ENCODE peak calls at places on chromosome 21, in five cellular contexts. S is IMR-90, R is neural progenitor cell, M is GM23338, K is astrocyte. G is an unnamed sample.

GRCh38 chr21:41604583-41605041 is 96.7 kb upstream of the TMPRSS2 start:
- DNase-seq in S (peak; percentile 7), K (no peak), M (peak; percentile 49), R (peak; percentile 27), G (no peak)

GRCh38 chr21:39593522-39593921 is 19.2 kb upstream of the B3GALT5 start:
- DNase-seq in S (no peak), M (no peak), R (no peak), K (no peak), G (peak; percentile 22)

GRCh38 chr21:27035791-27036190 is 68.9 kb upstream of the ADAMTS5 start:
- DNase-seq in M (no peak), S (no peak), R (no peak), K (no peak), G (no peak)

GRCh38 chr21:45336870-45337269 is 49.2 kb upstream of the POFUT2 start:
- DNase-seq in M (peak; percentile 65), R (peak; percentile 43), K (peak; percentile 47), S (peak; percentile 33), G (no peak)

GRCh38 chr21:39715804-39716397 is 29.1 kb upstream of the IGSF5 start:
- DNase-seq in R (peak; percentile 72), M (peak; percentile 81), K (no peak), S (peak; percentile 32), G (peak; percentile 21)

GRCh38 chr21:16279658-16280581 is 550.1 kb downstream of the USP25 start:
- DNase-seq in K (peak; percentile 71), R (peak; percentile 77), S (peak; percentile 10), M (peak; percentile 62), G (peak; percentile 55)

GRCh38 chr21:45080639-45081414 is 6.4 kb downstream of the ADARB1 start:
- DNase-seq in S (peak; percentile 66), M (no peak), K (peak; percentile 33), R (no peak), G (peak; percentile 52)

GRCh38 chr21:41283211-41283818 is 33.3 kb upstream of the FAM3B start:
- DNase-seq in K (peak; percentile 63), R (peak; percentile 81), S (peak; percentile 87), M (peak; percentile 85), G (peak; percentile 72)

GRCh38 chr21:15080504-15080903 is 15.7 kb upstream of the NRIP1 start:
- DNase-seq in M (no peak), R (no peak), S (no peak), K (no peak), G (no peak)

GRCh38 chr21:45870421-45870820 is 111.1 kb upstream of the COL6A1 start:
- DNase-seq in M (no peak), S (no peak), K (no peak), R (no peak), G (no peak)

GRCh38 chr21:41147096-41147978 is 20.6 kb upstream of the BACE2 start:
- DNase-seq in R (peak; percentile 56), M (no peak), K (no peak), S (no peak), G (no peak)

GRCh38 chr21:34592120-34592561 is 22.8 kb downstream of the RCAN1 start:
- DNase-seq in S (peak; percentile 48), R (no peak), K (peak; percentile 36), M (no peak), G (peak; percentile 69)

GRCh38 chr21:36135391-36136094 is 664 bp downstream of the CBR3 start:
- DNase-seq in R (peak; percentile 66), S (peak; percentile 83), M (peak; percentile 83), K (peak; percentile 72), G (peak; percentile 80)

GRCh38 chr21:37405629-37406028 is 39.1 kb downstream of the DYRK1A start:
- DNase-seq in M (no peak), R (no peak), S (no peak), K (no peak), G (no peak)

GRCh38 chr21:43346551-43346950 is 80.4 kb downstream of the SIK1 start:
- DNase-seq in K (no peak), S (no peak), R (no peak), M (no peak), G (no peak)
- H2AFZ ChIP-seq in K (peak overlapping the region; percentile 41), S (peak overlapping the region; percentile 89), R (no peak overlapping the region), M (no peak overlapping the region), G (no peak overlapping the region)

GRCh38 chr21:32147041-32147440 is 131.8 kb downstream of the MIS18A start:
- DNase-seq in R (no peak), M (no peak), S (no peak), K (peak; percentile 0), G (no peak)
- H2AFZ ChIP-seq in R (no peak overlapping the region), M (no peak overlapping the region), S (no peak overlapping the region), K (no peak overlapping the region), G (no peak overlapping the region)

GRCh38 chr21:20270365-20271055 is 727.7 kb upstream of the NCAM2 start:
- DNase-seq in K (no peak), S (no peak), M (no peak), R (no peak), G (no peak)
- H2AFZ ChIP-seq in K (no peak overlapping the region), S (no peak overlapping the region), M (no peak overlapping the region), R (no peak overlapping the region), G (no peak overlapping the region)

DNA sequence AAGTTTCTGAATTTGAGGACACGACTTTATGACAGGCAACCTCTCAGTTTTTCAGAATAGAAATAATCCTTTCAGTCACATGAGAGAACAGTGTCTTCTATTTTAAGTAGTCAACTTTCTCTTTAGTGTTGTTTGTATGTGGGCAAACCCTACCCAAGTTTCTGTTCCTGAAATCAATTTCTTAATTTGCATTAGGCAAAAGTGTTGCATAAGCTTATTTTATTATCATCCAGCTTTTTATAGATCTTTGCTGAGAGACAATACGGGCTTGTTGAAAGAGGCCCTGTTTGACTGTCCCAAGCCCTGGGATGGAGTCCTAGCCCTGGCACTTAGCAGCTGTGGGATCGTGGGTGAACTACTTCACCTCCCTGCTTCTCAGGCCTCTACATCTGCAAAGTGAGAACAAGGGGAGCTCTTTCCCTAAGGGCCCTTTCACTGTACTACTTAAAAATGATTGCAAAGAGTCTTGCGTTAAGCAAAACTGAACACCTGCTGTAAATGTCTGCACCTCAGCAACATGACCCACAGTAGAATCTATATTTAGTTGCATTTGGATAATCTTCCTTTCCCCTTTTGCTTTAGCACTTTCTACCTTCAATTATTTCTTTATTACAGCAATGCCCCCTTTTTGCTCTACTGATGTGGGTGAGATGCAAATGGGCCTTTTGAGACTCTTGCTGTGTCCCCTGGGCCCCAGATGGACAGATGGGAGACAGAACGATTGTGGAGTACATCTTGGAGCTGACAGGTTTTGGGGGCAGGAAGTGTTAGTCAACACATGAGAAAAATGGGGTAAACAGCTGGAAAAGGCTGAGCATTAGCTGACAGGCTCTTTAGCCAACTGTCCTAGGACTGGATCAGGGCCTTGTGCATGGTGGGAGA is 41.0 kb upstream of the SCAF4 start:
- DNase-seq in K (no peak), R (no peak), M (no peak), S (no peak), G (no peak)
- H2AFZ ChIP-seq in K (no peak overlapping the region), R (no peak overlapping the region), M (peak overlapping the region; percentile 14), S (no peak overlapping the region), G (no peak overlapping the region)

GRCh38 chr21:38434913-38435533 is 63.3 kb downstream of the ERG start:
- DNase-seq in K (peak; percentile 82), M (no peak), R (no peak), S (peak; percentile 34), G (peak; percentile 32)
- H2AFZ ChIP-seq in K (peak overlapping the region; percentile 28), M (no peak overlapping the region), R (no peak overlapping the region), S (no peak overlapping the region), G (peak overlapping the region; percentile 42)

DNA sequence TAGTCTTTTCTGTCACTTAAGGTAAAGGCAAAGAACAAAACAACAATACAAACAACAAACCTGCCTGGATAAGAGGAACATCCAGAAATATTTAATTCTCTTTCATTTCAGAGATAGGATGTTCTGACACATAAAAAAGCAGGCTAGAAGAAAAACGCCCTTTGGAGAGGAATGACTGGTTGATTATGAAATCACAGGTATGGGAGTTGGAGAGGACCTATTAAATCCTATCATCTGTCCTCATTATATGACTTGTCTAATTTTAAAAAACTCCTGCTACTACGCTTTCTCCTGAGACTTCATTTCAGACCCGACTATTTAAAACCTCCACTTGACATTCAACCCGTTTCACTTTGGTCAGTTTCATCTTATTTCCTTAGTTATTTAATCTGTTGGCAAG is 54.1 kb downstream of the TMPRSS15 start:
- DNase-seq in M (no peak), R (no peak), S (no peak), K (no peak), G (no peak)
- H2AFZ ChIP-seq in M (no peak overlapping the region), R (no peak overlapping the region), S (no peak overlapping the region), K (no peak overlapping the region), G (no peak overlapping the region)

GRCh38 chr21:42782723-42783247 is 96.6 kb downstream of the WDR4 start:
- DNase-seq in K (no peak), M (no peak), R (peak; percentile 24), S (no peak), G (no peak)

GRCh38 chr21:42785666-42786427 is 93.5 kb downstream of the WDR4 start:
- DNase-seq in M (no peak), K (no peak), R (no peak), S (no peak), G (no peak)

GRCh38 chr21:42784896-42785451 is 94.4 kb downstream of the WDR4 start:
- DNase-seq in K (no peak), S (no peak), M (no peak), R (no peak), G (no peak)

GRCh38 chr21:42781981-42782722 is 97.2 kb downstream of the WDR4 start:
- DNase-seq in R (no peak), K (no peak), M (peak; percentile 78), S (no peak), G (no peak)

GRCh38 chr21:42784276-42784675 is 95.1 kb downstream of the WDR4 start:
- DNase-seq in R (no peak), S (no peak), K (no peak), M (no peak), G (no peak)
- H2AFZ ChIP-seq in R (peak overlapping the region; percentile 69), S (no peak overlapping the region), K (peak overlapping the region; percentile 14), M (peak overlapping the region; percentile 90), G (no peak overlapping the region)

GRCh38 chr21:33124879-33125278 is 54.9 kb downstream of the OLIG1 start:
- DNase-seq in R (no peak), K (no peak), S (no peak), M (no peak), G (no peak)

GRCh38 chr21:33121715-33122475 is 52.0 kb downstream of the OLIG1 start:
- DNase-seq in R (peak; percentile 58), M (peak; percentile 82), S (peak; percentile 14), K (peak; percentile 19), G (peak; percentile 27)

GRCh38 chr21:33125981-33126380 is 56.0 kb downstream of the OLIG1 start:
- DNase-seq in R (no peak), S (no peak), M (no peak), K (no peak), G (no peak)

GRCh38 chr21:33122507-33122906 is 52.6 kb downstream of the OLIG1 start:
- DNase-seq in M (no peak), R (no peak), K (no peak), S (no peak), G (no peak)

DNA sequence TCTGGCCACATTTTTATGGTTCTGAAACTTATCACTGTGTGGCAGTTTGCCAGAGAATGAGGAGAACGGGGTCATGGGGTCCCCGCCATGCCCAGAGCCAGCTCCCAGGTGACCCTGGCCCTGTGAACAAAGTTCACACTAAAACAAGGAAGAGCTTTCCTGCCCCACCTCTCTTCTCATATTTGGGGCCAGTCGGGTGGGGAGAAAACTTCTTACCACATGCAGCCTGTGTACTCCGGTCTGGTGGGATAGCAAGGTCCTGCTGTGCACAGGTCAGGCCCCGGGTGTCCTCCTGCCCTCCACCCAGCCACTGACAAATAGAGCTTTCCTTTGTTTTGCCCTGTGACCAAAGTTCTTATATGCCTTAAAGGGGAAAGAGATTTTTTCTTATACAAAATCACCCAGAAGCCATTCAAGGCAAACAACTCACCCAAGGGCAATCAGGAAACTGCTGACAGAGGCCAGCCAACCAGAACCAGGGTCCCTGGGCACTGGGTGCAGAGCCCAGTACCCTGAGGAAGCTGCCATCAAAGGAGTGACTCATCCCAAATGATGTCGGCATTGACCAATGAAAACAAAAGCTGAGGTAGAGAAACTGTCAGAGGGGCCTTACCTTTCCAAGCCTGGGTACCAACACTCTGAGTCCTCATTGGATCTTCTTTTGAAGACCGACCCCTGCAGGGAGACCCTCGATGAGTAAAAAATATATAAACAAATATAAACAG is 53.6 kb downstream of the OLIG1 start:
- DNase-seq in K (no peak), R (no peak), M (no peak), S (no peak), G (no peak)
- H2AFZ ChIP-seq in K (no peak overlapping the region), R (no peak overlapping the region), M (no peak overlapping the region), S (no peak overlapping the region), G (no peak overlapping the region)

G was measured in fibroblast of lung.